ENCODE peak calls at places on chromosomes 6 and 20, in six cellular contexts. O, Y, D, Z, X and J are unnamed samples.

GRCh38 chr20:20780127-20780822 is 67.8 kb upstream of the RALGAPA2 start:
- DNase-seq in O (no peak), Y (peak; percentile 15), D (no peak), Z (no peak), X (no peak), J (peak; percentile 21)

GRCh38 chr6:21109421-21110178 is 484.0 kb upstream of the SOX4 start:
- DNase-seq in O (no peak), Y (peak; percentile 19), D (peak; percentile 25), Z (peak; percentile 5), X (peak; percentile 59), J (peak; percentile 33)

GRCh38 chr6:152636675-152637421 is at the start of gene SYNE1:
- DNase-seq in O (peak; percentile 61), Y (no peak), D (no peak), Z (peak; percentile 15), X (peak; percentile 16), J (no peak)

GRCh38 chr6:32908897-32909296 is 31.9 kb downstream of the HLA-DMB start:
- DNase-seq in O (no peak), Y (no peak), D (no peak), Z (no peak), X (no peak), J (no peak)

GRCh38 chr6:12851123-12851695 is 134.6 kb downstream of the PHACTR1 start:
- DNase-seq in O (no peak), Y (no peak), D (no peak), Z (no peak), X (no peak), J (no peak)

GRCh38 chr6:102023977-102024657 is 630.6 kb downstream of the GRIK2 start:
- DNase-seq in O (no peak), Y (no peak), D (no peak), Z (no peak), X (no peak), J (no peak)

GRCh38 chr6:160221423-160221822 is 37.2 kb downstream of the SLC22A2 start:
- DNase-seq in O (no peak), Y (peak; percentile 12), D (no peak), Z (no peak), X (no peak), J (peak; percentile 13)

GRCh38 chr6:157244780-157245179 is 78.5 kb downstream of the TMEM242 start:
- DNase-seq in O (no peak), Y (no peak), D (no peak), Z (no peak), X (no peak), J (no peak)

GRCh38 chr6:103522045-103522444 is 1337.7 kb downstream of the HACE1 start:
- DNase-seq in O (no peak), Y (no peak), D (no peak), Z (no peak), X (no peak), J (peak; percentile 51)

GRCh38 chr6:101824551-101825345 is 431.2 kb downstream of the GRIK2 start:
- DNase-seq in O (no peak), Y (no peak), D (no peak), Z (no peak), X (peak; percentile 25), J (no peak)

GRCh38 chr6:33787336-33787953 is 1.5 kb downstream of the LEMD2 start:
- DNase-seq in O (no peak), Y (no peak), D (no peak), Z (no peak), X (peak; percentile 41), J (no peak)

GRCh38 chr20:62564456-62565245 is 77.7 kb upstream of the SLCO4A1 start:
- DNase-seq in O (no peak), Y (no peak), D (no peak), Z (no peak), X (no peak), J (no peak)

GRCh38 chr6:166415306-166415705 is 32.6 kb upstream of the MPC1 start:
- DNase-seq in O (no peak), Y (no peak), D (no peak), Z (no peak), X (no peak), J (no peak)

GRCh38 chr6:36358235-36358915 is 21.7 kb upstream of the BNIP5 start:
- DNase-seq in O (no peak), Y (peak; percentile 75), D (peak; percentile 52), Z (no peak), X (peak; percentile 42), J (peak; percentile 34)

GRCh38 chr6:47435254-47435612 is 42.4 kb upstream of the CD2AP start:
- DNase-seq in O (no peak), Y (no peak), D (no peak), Z (no peak), X (no peak), J (no peak)

GRCh38 chr6:156780962-156781705 is 4.0 kb downstream of the ARID1B start:
- DNase-seq in O (no peak), Y (no peak), D (no peak), Z (no peak), X (no peak), J (no peak)

GRCh38 chr6:26223677-26224546 is 136.7 kb downstream of the HFE start:
- DNase-seq in O (peak; percentile 63), Y (peak; percentile 78), D (no peak), Z (peak; percentile 63), X (peak; percentile 97), J (peak; percentile 92)

GRCh38 chr6:11748591-11748990 is 30.0 kb downstream of the ADTRP start:
- DNase-seq in O (peak; percentile 27), Y (no peak), D (no peak), Z (peak; percentile 20), X (no peak), J (no peak)

GRCh38 chr6:104940881-104941693 is 15.8 kb upstream of the LIN28B start:
- DNase-seq in O (peak; percentile 85), Y (no peak), D (peak; percentile 78), Z (no peak), X (peak; percentile 30), J (peak; percentile 43)

GRCh38 chr6:13709698-13710551 is 1.7 kb downstream of the RANBP9 start:
- DNase-seq in O (no peak), Y (no peak), D (peak; percentile 78), Z (no peak), X (peak; percentile 79), J (peak; percentile 54)

DNA sequence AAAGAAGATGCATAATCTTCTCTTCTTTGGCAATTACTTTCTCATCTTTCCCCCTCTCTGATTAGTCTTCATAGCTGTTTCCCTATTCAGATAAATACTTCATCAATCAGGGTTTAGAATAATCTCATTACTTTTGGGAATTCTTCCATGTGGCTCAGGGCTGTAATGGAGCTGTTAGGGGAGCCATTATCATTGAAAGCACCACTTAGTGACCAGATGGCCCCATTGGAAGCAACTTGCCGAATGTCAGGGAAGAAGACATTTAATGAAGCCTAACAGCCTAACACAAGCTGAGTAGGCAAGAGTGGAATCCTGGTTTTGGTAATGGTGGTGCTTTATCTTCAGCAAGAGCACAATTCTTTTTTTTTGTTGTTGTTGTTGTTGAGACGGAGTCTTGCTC is 45.0 kb downstream of the TIAM2 start:
- DNase-seq in O (no peak), Y (no peak), D (no peak), Z (no peak), X (no peak), J (no peak)
- TF ChIP-seq BHLHE40 in O (no peak), Y (no peak), D (no peak), Z (no peak), X (no peak), J (no peak)

GRCh38 chr6:106747139-106747538 is 117.8 kb downstream of the QRSL1 start:
- DNase-seq in O (no peak), Y (no peak), D (no peak), Z (no peak), X (no peak), J (no peak)
- TF ChIP-seq BHLHE40 in O (no peak), Y (no peak), D (no peak), Z (no peak), X (no peak), J (no peak)

GRCh38 chr6:143539723-143540122 is 28.2 kb upstream of the FUCA2 start:
- DNase-seq in O (no peak), Y (no peak), D (no peak), Z (no peak), X (no peak), J (no peak)
- TF ChIP-seq BHLHE40 in O (no peak), Y (no peak), D (no peak), Z (no peak), X (no peak), J (no peak)

GRCh38 chr6:119575721-119576120 is 226.2 kb upstream of the MAN1A1 start:
- DNase-seq in O (no peak), Y (no peak), D (peak; percentile 10), Z (no peak), X (peak; percentile 52), J (no peak)
- TF ChIP-seq BHLHE40 in O (no peak), Y (no peak), D (no peak), Z (no peak), X (no peak), J (no peak)

GRCh38 chr6:140388141-140388802 is 1013.8 kb upstream of the CITED2 start:
- DNase-seq in O (no peak), Y (no peak), D (no peak), Z (no peak), X (peak; percentile 7), J (peak; percentile 35)
- TF ChIP-seq BHLHE40 in O (no peak), Y (no peak), D (no peak), Z (no peak), X (no peak), J (no peak)

DNA sequence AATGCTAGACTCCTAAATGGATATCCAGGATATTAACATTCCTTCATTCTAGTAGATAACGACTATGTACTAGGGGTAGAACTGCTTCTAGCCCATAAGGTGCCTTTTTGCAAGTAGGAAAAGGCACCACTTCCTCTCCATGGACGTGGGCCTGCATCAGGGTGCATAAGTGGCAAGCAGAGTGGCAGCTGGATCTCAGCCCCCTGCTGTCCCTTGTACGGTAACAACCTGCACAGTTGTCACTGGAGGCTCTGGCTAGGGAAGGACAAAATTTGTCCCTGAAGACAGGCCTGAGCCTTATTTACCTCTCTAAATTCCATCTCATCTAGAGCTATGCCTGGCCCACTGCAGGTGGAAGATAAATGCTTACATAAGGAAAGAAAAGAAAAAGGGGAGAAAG is 42.5 kb upstream of the SAYSD1 start:
- DNase-seq in O (no peak), Y (no peak), D (no peak), Z (no peak), X (no peak), J (no peak)
- TF ChIP-seq BHLHE40 in O (no peak), Y (no peak), D (no peak), Z (no peak), X (no peak), J (no peak)

GRCh38 chr20:6473197-6473596 is 294.3 kb upstream of the BMP2 start:
- DNase-seq in O (no peak), Y (no peak), D (no peak), Z (no peak), X (peak; percentile 45), J (no peak)

GRCh38 chr20:6468751-6469150 is 298.7 kb upstream of the BMP2 start:
- DNase-seq in O (no peak), Y (no peak), D (no peak), Z (no peak), X (peak; percentile 8), J (no peak)

GRCh38 chr20:6466065-6466810 is 301.2 kb upstream of the BMP2 start:
- DNase-seq in O (no peak), Y (no peak), D (no peak), Z (no peak), X (peak; percentile 45), J (peak; percentile 68)

GRCh38 chr20:6471110-6471647 is 296.3 kb upstream of the BMP2 start:
- DNase-seq in O (no peak), Y (no peak), D (no peak), Z (no peak), X (no peak), J (no peak)

DNA sequence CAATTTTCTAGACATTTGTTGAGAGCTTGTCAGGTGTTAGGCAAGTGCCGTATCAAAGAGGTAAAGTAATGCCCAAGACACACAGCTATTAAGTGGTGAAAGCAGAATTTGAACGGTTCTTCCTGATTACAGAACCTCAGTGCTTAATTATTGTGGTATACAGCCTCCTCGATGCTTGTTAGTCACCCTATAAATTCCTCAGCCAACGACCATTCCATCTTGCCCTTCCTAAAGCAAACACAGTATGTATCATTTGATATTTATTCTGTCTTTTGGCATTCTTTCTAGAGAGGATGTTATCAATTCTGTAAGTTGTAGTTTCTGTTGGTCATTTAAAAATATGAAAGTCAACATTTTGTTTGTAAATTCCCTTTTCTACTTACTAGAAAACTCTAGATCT is 297.8 kb upstream of the BMP2 start:
- DNase-seq in O (no peak), Y (no peak), D (no peak), Z (no peak), X (no peak), J (no peak)
- TF ChIP-seq BHLHE40 in O (no peak), Y (no peak), D (no peak), Z (no peak), X (no peak), J (no peak)